ENCODE peak calls at places on chromosomes 6 and 20, in seven cellular contexts. E is foreskin fibroblast; H is adrenal gland; S is activated naive CD4-positive, alpha-beta T cell treated with anti-CD3 and anti-CD28 coated beads for 36 hours; V is HTR-8/SVneo; I is DMS153; U is stimulated activated naive CD4-positive, alpha-beta T cell. C is an unnamed sample.

GRCh38 chr20:33012327-33013189 is 5.1 kb downstream of the BPIFB2 start:
- DNase-seq in E (no peak), H (no peak), S (no peak), V (no peak), I (no peak), U (no peak), C (no peak)

GRCh38 chr6:64683682-64684081 is 1023.3 kb downstream of the EYS start:
- DNase-seq in E (no peak), H (no peak), S (no peak), V (peak; percentile 23), I (no peak), U (no peak), C (no peak)

GRCh38 chr6:166306378-166307081 is 1.7 kb downstream of the PRR18 start:
- DNase-seq in E (no peak), H (no peak), S (no peak), V (no peak), I (peak; percentile 8), U (no peak), C (no peak)

GRCh38 chr6:28537509-28538140 is 11.9 kb downstream of the GPX5 start:
- DNase-seq in E (peak; percentile 7), H (no peak), S (peak; percentile 73), V (peak; percentile 12), I (no peak), U (peak; percentile 47), C (peak; percentile 22)

GRCh38 chr6:170438402-170438753 is 114.7 kb downstream of the PSMB1 start:
- DNase-seq in E (peak; percentile 100), H (peak; percentile 75), S (peak; percentile 67), V (peak; percentile 97), I (peak; percentile 96), U (no peak), C (no peak)

GRCh38 chr20:49481116-49481515 is 1.4 kb downstream of the KCNB1 start:
- DNase-seq in E (no peak), H (no peak), S (no peak), V (no peak), I (no peak), U (no peak), C (no peak)

GRCh38 chr6:133408543-133408942 is 167.4 kb downstream of the EYA4 start:
- DNase-seq in E (peak; percentile 14), H (no peak), S (no peak), V (no peak), I (no peak), U (no peak), C (no peak)

GRCh38 chr6:33628401-33628964 is 7.4 kb downstream of the ITPR3 start:
- DNase-seq in E (no peak), H (no peak), S (no peak), V (no peak), I (peak; percentile 85), U (no peak), C (no peak)

GRCh38 chr20:20731945-20732296 is 19.5 kb upstream of the RALGAPA2 start:
- DNase-seq in E (no peak), H (peak; percentile 47), S (no peak), V (no peak), I (no peak), U (no peak), C (no peak)

GRCh38 chr6:9851541-9852380 is 563.1 kb downstream of the TFAP2A start:
- DNase-seq in E (no peak), H (no peak), S (peak; percentile 6), V (no peak), I (no peak), U (no peak), C (no peak)

GRCh38 chr20:58374027-58374850 is 14.8 kb upstream of the VAPB start:
- DNase-seq in E (no peak), H (peak; percentile 78), S (no peak), V (no peak), I (no peak), U (no peak), C (no peak)

GRCh38 chr20:41145317-41145716 is 8.0 kb downstream of the PLCG1 start:
- DNase-seq in E (no peak), H (no peak), S (no peak), V (no peak), I (no peak), U (no peak), C (no peak)

GRCh38 chr6:163533443-163533842 is 118.9 kb downstream of the QKI start:
- DNase-seq in E (peak; percentile 94), H (no peak), S (no peak), V (peak; percentile 47), I (peak; percentile 16), U (no peak), C (no peak)

GRCh38 chr6:134065706-134066105 is 13.3 kb upstream of the SLC2A12 start:
- DNase-seq in E (peak; percentile 19), H (no peak), S (peak; percentile 27), V (no peak), I (no peak), U (no peak), C (no peak)

GRCh38 chr6:145213614-145214013 is 521.7 kb downstream of the EPM2A start:
- DNase-seq in E (peak; percentile 32), H (no peak), S (no peak), V (no peak), I (no peak), U (no peak), C (no peak)

GRCh38 chr6:75856902-75857301 is 107.9 kb downstream of the MYO6 start:
- DNase-seq in E (no peak), H (no peak), S (no peak), V (no peak), I (no peak), U (no peak), C (no peak)

GRCh38 chr20:48098099-48098498 is 312.8 kb upstream of the SULF2 start:
- DNase-seq in E (no peak), H (no peak), S (no peak), V (no peak), I (no peak), U (no peak), C (no peak)

GRCh38 chr6:141451508-141452353 is 681.0 kb upstream of the GJE1 start:
- DNase-seq in E (peak; percentile 80), H (no peak), S (no peak), V (no peak), I (no peak), U (no peak), C (no peak)

GRCh38 chr20:45320948-45321595 is 13.0 kb upstream of the MATN4 start:
- DNase-seq in E (no peak), H (no peak), S (peak; percentile 34), V (no peak), I (no peak), U (peak; percentile 24), C (no peak)